ENCODE peak calls at places on chromosomes 4 and X, in seven cellular contexts. Z is stimulated activated naive B cell treated with anti-CD40 and anti-IgM and Interleukin-4, amounts not matched to agents 10 μg/mL and 1 μg/mL and 100 μg/mL, for 72 hours; X is HS-5; D is glutamatergic neuron; Q is endothelial cell; F is right lobe of liver; H is frontal cortex. P is an unnamed sample.

GRCh38 chr4:23904639-23905061 is 14.8 kb upstream of the PPARGC1A start:
- DNase-seq in Z (no peak), D (no peak), F (no peak), Q (no peak), H (no peak), X (no peak), P (no peak)

GRCh38 chr4:123786955-123787354 is 390.4 kb downstream of the SPRY1 start:
- DNase-seq in Q (no peak), H (no peak), F (no peak), Z (no peak), X (no peak), D (no peak), P (no peak)

GRCh38 chr4:54548831-54549460 is 108.8 kb upstream of the KIT start:
- DNase-seq in Z (no peak), D (no peak), F (no peak), X (no peak), Q (no peak), H (no peak), P (no peak)

GRCh38 chr4:5387457-5387856 is 320.9 kb downstream of the EVC2 start:
- DNase-seq in H (no peak), Z (no peak), D (no peak), F (no peak), Q (no peak), X (no peak), P (no peak)

GRCh38 chr4:141896687-141897086 is 260.3 kb downstream of the IL15 start:
- DNase-seq in F (no peak), H (no peak), Q (no peak), Z (no peak), X (peak; percentile 15), D (no peak), P (no peak)

GRCh38 chrX:41558531-41558930 is 111.4 kb downstream of the NYX start:
- DNase-seq in F (no peak), H (no peak), X (no peak), D (no peak), Z (no peak), Q (no peak), P (no peak)

GRCh38 chrX:149461746-149462145 is 43.4 kb downstream of the IDS start:
- DNase-seq in Q (no peak), Z (no peak), X (no peak), F (no peak), D (no peak), H (no peak), P (no peak)

GRCh38 chr4:139740531-139741041 is 75.0 kb downstream of the MGST2 start:
- DNase-seq in X (peak; percentile 46), F (peak; percentile 71), Z (no peak), D (no peak), Q (no peak), H (peak; percentile 33), P (peak; percentile 12)

GRCh38 chrX:103718120-103718519 is 7.4 kb downstream of the TMEM31 start:
- DNase-seq in D (no peak), F (no peak), X (no peak), Z (no peak), Q (no peak), H (no peak), P (no peak)

GRCh38 chrX:115892787-115893671 is 277.5 kb upstream of the AGTR2 start:
- DNase-seq in D (peak; percentile 20), Q (no peak), X (no peak), H (peak; percentile 73), F (peak; percentile 65), Z (peak; percentile 47), P (no peak)

GRCh38 chr4:169102011-169102410 is 92.0 kb upstream of the CBR4 start:
- DNase-seq in F (no peak), Z (no peak), D (no peak), Q (no peak), X (no peak), H (no peak), P (no peak)

GRCh38 chrX:153932220-153932915 is 2.5 kb downstream of the NAA10 start:
- DNase-seq in D (no peak), Z (no peak), F (no peak), X (no peak), Q (no peak), H (no peak), P (no peak)

GRCh38 chrX:79330022-79330421 is 37.1 kb downstream of the ITM2A start:
- DNase-seq in H (no peak), F (no peak), X (no peak), D (no peak), Q (peak; percentile 5), Z (no peak), P (no peak)

GRCh38 chr4:140246216-140246615 is 92.2 kb upstream of the MAML3 start:
- DNase-seq in F (no peak), Q (no peak), H (no peak), X (no peak), Z (no peak), D (no peak), P (no peak)

GRCh38 chr4:123127218-123127617 is 204.8 kb upstream of the NUDT6 start:
- DNase-seq in F (no peak), Q (no peak), Z (no peak), X (no peak), D (no peak), H (no peak), P (no peak)

GRCh38 chr4:105786748-105787147 is 78.2 kb downstream of the GSTCD start:
- DNase-seq in F (no peak), D (no peak), Z (no peak), X (no peak), Q (no peak), H (no peak), P (no peak)

GRCh38 chrX:109036624-109037023 is 300.3 kb upstream of the IRS4 start:
- DNase-seq in Z (no peak), X (no peak), Q (no peak), F (no peak), D (no peak), H (no peak), P (no peak)

GRCh38 chrX:117429511-117429910 is 687.1 kb downstream of the KLHL13 start:
- DNase-seq in Z (no peak), F (no peak), D (no peak), Q (no peak), X (no peak), H (no peak), P (no peak)

GRCh38 chr4:130306566-130306965 is 1210.6 kb downstream of the C4orf33 start:
- DNase-seq in X (no peak), F (no peak), Q (peak; percentile 7), H (no peak), Z (no peak), D (peak; percentile 15), P (no peak)

GRCh38 chrX:37314526-37314925 is 34.6 kb upstream of the PRRG1 start:
- DNase-seq in X (no peak), Z (no peak), Q (no peak), F (no peak), H (no peak), D (no peak), P (no peak)

GRCh38 chrX:103722505-103722904 is 11.8 kb downstream of the TMEM31 start:
- DNase-seq in H (no peak), F (no peak), Q (no peak), X (no peak), Z (no peak), D (no peak), P (no peak)

P was measured in esophagus squamous epithelium.